ENCODE peak calls at places on chromosomes 12 and 14, in five cellular contexts. One of them, this sample, is unnamed. For H3K4me1, the result is how much of the 10 kb centered on the place peaks cover.

GRCh38 chr12:46661161-46661845 is 164.5 kb downstream of the SLC38A4 start:
- DNase-seq in heart right ventricle: peak
- DNase-seq in tibial nerve: no peak
- DNase-seq in Caco-2: no peak
- DNase-seq in body of pancreas: peak
- DNase-seq in this sample: no peak

GRCh38 chr14:104202259-104203070 is 64.1 kb downstream of the KIF26A start:
- DNase-seq in heart right ventricle: no peak
- DNase-seq in Caco-2: no peak
- DNase-seq in tibial nerve: no peak
- DNase-seq in body of pancreas: peak
- DNase-seq in this sample: no peak

GRCh38 chr14:23457587-23458445 is 11.7 kb upstream of the NGDN start:
- DNase-seq in Caco-2: peak
- DNase-seq in tibial nerve: no peak
- DNase-seq in heart right ventricle: no peak
- DNase-seq in body of pancreas: no peak
- DNase-seq in this sample: no peak

GRCh38 chr12:67517181-67517887 is 131.2 kb upstream of the DYRK2 start:
- DNase-seq in Caco-2: no peak
- DNase-seq in tibial nerve: peak
- DNase-seq in body of pancreas: peak
- DNase-seq in heart right ventricle: peak
- DNase-seq in this sample: peak

GRCh38 chr12:42420385-42420784 is 94.4 kb downstream of the PPHLN1 start:
- DNase-seq in heart right ventricle: no peak
- DNase-seq in tibial nerve: no peak
- DNase-seq in Caco-2: no peak
- DNase-seq in body of pancreas: no peak
- DNase-seq in this sample: no peak

GRCh38 chr14:96105921-96106441 is 66.8 kb downstream of the C14orf132 start:
- DNase-seq in body of pancreas: peak
- DNase-seq in Caco-2: no peak
- DNase-seq in tibial nerve: peak
- DNase-seq in heart right ventricle: no peak
- DNase-seq in this sample: no peak

GRCh38 chr14:70822706-70823185 is 13.4 kb upstream of the MAP3K9 start:
- DNase-seq in heart right ventricle: peak
- DNase-seq in Caco-2: peak
- DNase-seq in tibial nerve: no peak
- DNase-seq in body of pancreas: no peak
- DNase-seq in this sample: peak

GRCh38 chr14:99522457-99522891 is 41.3 kb downstream of the CCNK start:
- DNase-seq in tibial nerve: no peak
- DNase-seq in heart right ventricle: no peak
- DNase-seq in body of pancreas: no peak
- DNase-seq in Caco-2: no peak
- DNase-seq in this sample: peak

GRCh38 chr14:53894456-53894855 is 62.2 kb downstream of the BMP4 start:
- DNase-seq in Caco-2: no peak
- DNase-seq in tibial nerve: no peak
- DNase-seq in heart right ventricle: no peak
- DNase-seq in body of pancreas: no peak
- DNase-seq in this sample: no peak

GRCh38 chr14:32513571-32514009 is 184.5 kb downstream of the AKAP6 start:
- DNase-seq in body of pancreas: no peak
- DNase-seq in heart right ventricle: no peak
- DNase-seq in tibial nerve: no peak
- DNase-seq in Caco-2: no peak
- DNase-seq in this sample: no peak

GRCh38 chr12:54286042-54286931 is 5.8 kb downstream of the HNRNPA1 start:
- DNase-seq in tibial nerve: no peak
- DNase-seq in Caco-2: peak
- DNase-seq in heart right ventricle: no peak
- DNase-seq in body of pancreas: no peak
- DNase-seq in this sample: no peak

GRCh38 chr12:116196752-116197718 is 80.5 kb downstream of the MED13L start:
- DNase-seq in heart right ventricle: peak
- DNase-seq in Caco-2: no peak
- DNase-seq in tibial nerve: no peak
- DNase-seq in body of pancreas: no peak
- DNase-seq in this sample: no peak

GRCh38 chr12:6950944-6951540 is at the start of gene PTPN6:
- DNase-seq in body of pancreas: peak
- DNase-seq in tibial nerve: no peak
- DNase-seq in heart right ventricle: no peak
- DNase-seq in Caco-2: no peak
- DNase-seq in this sample: no peak

GRCh38 chr14:64734990-64735389 is 30.8 kb downstream of the PLEKHG3 start:
- DNase-seq in Caco-2: no peak
- DNase-seq in heart right ventricle: no peak
- DNase-seq in body of pancreas: no peak
- DNase-seq in tibial nerve: no peak
- DNase-seq in this sample: no peak

GRCh38 chr12:51821423-51822260 is 26.9 kb downstream of the FIGNL2 start:
- DNase-seq in tibial nerve: no peak
- DNase-seq in heart right ventricle: no peak
- DNase-seq in body of pancreas: no peak
- DNase-seq in Caco-2: no peak
- DNase-seq in this sample: no peak

GRCh38 chr14:91315844-91316267 is 71.4 kb upstream of the GPR68 start:
- DNase-seq in Caco-2: no peak
- DNase-seq in body of pancreas: peak
- DNase-seq in heart right ventricle: no peak
- DNase-seq in tibial nerve: no peak
- DNase-seq in this sample: no peak

GRCh38 chr14:72946491-72946890 is 20.2 kb downstream of the DCAF4 start:
- DNase-seq in heart right ventricle: no peak
- DNase-seq in Caco-2: no peak
- DNase-seq in tibial nerve: no peak
- DNase-seq in body of pancreas: no peak
- DNase-seq in this sample: no peak

GRCh38 chr14:37470251-37470650 is 124.8 kb downstream of the FOXA1 start:
- DNase-seq in heart right ventricle: no peak
- DNase-seq in Caco-2: no peak
- DNase-seq in tibial nerve: no peak
- DNase-seq in body of pancreas: no peak
- DNase-seq in this sample: no peak

GRCh38 chr14:92964124-92965109 is 41.5 kb downstream of the CHGA start:
- DNase-seq in heart right ventricle: no peak
- DNase-seq in tibial nerve: no peak
- DNase-seq in Caco-2: no peak
- DNase-seq in body of pancreas: peak
- DNase-seq in this sample: no peak

GRCh38 chr12:70609203-70609602 is 28.0 kb downstream of the PTPRB start:
- DNase-seq in body of pancreas: no peak
- DNase-seq in tibial nerve: no peak
- DNase-seq in Caco-2: no peak
- DNase-seq in heart right ventricle: no peak
- DNase-seq in this sample: no peak

GRCh38 chr14:54848910-54849309 is 53.7 kb downstream of the GCH1 start:
- DNase-seq in heart right ventricle: no peak
- DNase-seq in Caco-2: no peak
- DNase-seq in tibial nerve: no peak
- DNase-seq in body of pancreas: no peak
- DNase-seq in this sample: no peak

GRCh38 chr12:8689606-8690175 is 8.1 kb upstream of the RIMKLB start:
- DNase-seq in Caco-2: no peak
- DNase-seq in tibial nerve: no peak
- DNase-seq in body of pancreas: no peak
- DNase-seq in heart right ventricle: no peak
- DNase-seq in this sample: no peak

GRCh38 chr14:52790011-52790755 is 1.2 kb downstream of the GNPNAT1 start:
- DNase-seq in tibial nerve: no peak
- DNase-seq in heart right ventricle: no peak
- DNase-seq in body of pancreas: peak
- DNase-seq in Caco-2: no peak
- DNase-seq in this sample: no peak

GRCh38 chr12:11769723-11770514 is 120.4 kb downstream of the ETV6 start:
- DNase-seq in heart right ventricle: no peak
- DNase-seq in body of pancreas: no peak
- DNase-seq in tibial nerve: no peak
- DNase-seq in Caco-2: no peak
- DNase-seq in this sample: no peak

GRCh38 chr14:58014778-58015177 is 137.2 kb downstream of the ARMH4 start:
- DNase-seq in Caco-2: no peak
- DNase-seq in heart right ventricle: no peak
- DNase-seq in body of pancreas: no peak
- DNase-seq in tibial nerve: no peak
- DNase-seq in this sample: no peak

GRCh38 chr12:6376079-6376941 is 947 bp upstream of the SCNN1A start:
- DNase-seq in tibial nerve: peak
- DNase-seq in body of pancreas: peak
- DNase-seq in Caco-2: peak
- DNase-seq in heart right ventricle: no peak
- DNase-seq in this sample: peak

GRCh38 chr12:46365951-46366379 is 6.6 kb downstream of the SLC38A2 start:
- DNase-seq in heart right ventricle: no peak
- DNase-seq in Caco-2: no peak
- DNase-seq in body of pancreas: no peak
- DNase-seq in tibial nerve: no peak
- DNase-seq in this sample: no peak

GRCh38 chr14:103801459-103801858 is 45.9 kb downstream of the PPP1R13B start:
- DNase-seq in body of pancreas: no peak
- DNase-seq in heart right ventricle: no peak
- DNase-seq in Caco-2: no peak
- DNase-seq in tibial nerve: no peak
- DNase-seq in this sample: no peak

DNA sequence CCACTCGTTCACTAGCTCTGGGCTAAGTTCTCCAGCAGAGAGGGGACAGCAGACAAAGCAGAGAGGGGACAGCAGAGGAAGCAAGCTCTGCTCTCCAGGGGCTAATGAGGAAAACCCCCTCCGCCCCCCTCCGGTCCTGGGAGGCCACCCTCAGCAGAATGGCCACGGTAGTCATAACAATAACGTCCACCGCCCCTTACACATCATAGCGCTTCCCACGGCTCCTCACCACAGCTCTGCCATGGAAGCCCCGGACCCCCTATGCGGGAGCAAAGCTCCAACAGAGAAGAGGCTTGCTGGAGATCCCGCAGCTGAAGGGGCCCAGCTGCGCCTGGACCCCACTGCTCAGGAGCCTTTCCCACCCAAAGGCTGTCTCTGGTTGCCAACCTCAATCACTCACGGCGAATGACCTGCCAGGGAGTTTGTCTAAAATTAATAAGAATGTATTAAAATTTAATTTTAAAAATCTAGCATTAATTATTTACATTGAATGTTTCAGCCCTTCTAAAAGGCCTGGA is 17.4 kb downstream of the BEGAIN start:
- DNase-seq in tibial nerve: no peak
- DNase-seq in heart right ventricle: no peak
- DNase-seq in body of pancreas: no peak
- DNase-seq in Caco-2: no peak
- DNase-seq in this sample: no peak
- H3K4me3 ChIP-seq in tibial nerve: no peak
- H3K4me3 ChIP-seq in heart right ventricle: peak
- H3K4me3 ChIP-seq in body of pancreas: no peak
- H3K4me3 ChIP-seq in Caco-2: no peak
- H3K4me3 ChIP-seq in this sample: no peak

GRCh38 chr12:25677180-25677937 is 124.3 kb upstream of the LMNTD1 start:
- DNase-seq in heart right ventricle: no peak
- DNase-seq in body of pancreas: no peak
- DNase-seq in Caco-2: no peak
- DNase-seq in tibial nerve: no peak
- DNase-seq in this sample: no peak
- TF ChIP-seq CTCF in heart right ventricle: no peak
- TF ChIP-seq CTCF in body of pancreas: no peak
- TF ChIP-seq CTCF in Caco-2: peak
- TF ChIP-seq CTCF in tibial nerve: no peak
- TF ChIP-seq CTCF in this sample: no peak

GRCh38 chr12:62719027-62719426 is 215.9 kb downstream of the PPM1H start:
- DNase-seq in heart right ventricle: no peak
- DNase-seq in body of pancreas: no peak
- DNase-seq in Caco-2: no peak
- DNase-seq in tibial nerve: no peak
- DNase-seq in this sample: no peak
- H3K4me1 ChIP-seq in heart right ventricle: under half
- H3K4me1 ChIP-seq in body of pancreas: under half
- H3K4me1 ChIP-seq in Caco-2: under half
- H3K4me1 ChIP-seq in tibial nerve: under half
- H3K4me1 ChIP-seq in this sample: under half

GRCh38 chr14:77752266-77752665 is 8.7 kb downstream of the SNW1 start:
- DNase-seq in heart right ventricle: no peak
- DNase-seq in Caco-2: no peak
- DNase-seq in tibial nerve: no peak
- DNase-seq in body of pancreas: no peak
- DNase-seq in this sample: no peak

DNA sequence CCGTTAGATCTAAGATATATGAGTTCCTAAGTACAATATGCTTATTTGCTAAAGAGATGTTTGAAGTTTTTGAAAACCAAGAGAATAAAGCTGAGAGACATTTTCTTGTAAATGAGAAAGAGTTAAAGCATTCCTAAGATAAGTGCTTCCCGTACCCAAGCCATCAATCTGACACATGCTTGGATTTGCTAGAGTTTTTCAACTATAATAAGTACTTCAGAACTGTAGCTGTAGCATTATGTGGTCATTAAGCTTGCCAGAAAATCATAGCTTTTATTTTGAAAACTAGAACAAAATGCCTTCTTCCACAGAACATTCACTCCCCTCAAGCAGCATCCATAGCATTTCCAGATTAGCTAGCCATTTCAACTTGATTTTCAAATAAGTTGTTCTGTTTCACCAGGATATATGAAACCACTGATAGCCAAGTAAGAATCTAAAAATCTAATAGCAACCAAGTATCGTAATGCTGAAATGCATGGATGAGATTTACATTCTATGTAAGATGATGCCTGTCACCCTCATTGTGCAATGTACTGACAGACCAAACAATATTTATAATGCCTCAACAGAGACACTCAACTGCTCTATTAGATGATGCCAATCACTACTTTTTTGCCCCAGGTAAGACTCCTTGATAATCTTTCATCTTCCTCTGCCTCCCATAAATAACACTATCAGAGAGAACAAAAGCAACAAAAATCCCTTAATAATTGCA is 8.0 kb downstream of the SNW1 start:
- DNase-seq in body of pancreas: no peak
- DNase-seq in tibial nerve: no peak
- DNase-seq in Caco-2: no peak
- DNase-seq in heart right ventricle: no peak
- DNase-seq in this sample: no peak
- H3K4me3 ChIP-seq in body of pancreas: no peak
- H3K4me3 ChIP-seq in tibial nerve: no peak
- H3K4me3 ChIP-seq in Caco-2: no peak
- H3K4me3 ChIP-seq in heart right ventricle: no peak
- H3K4me3 ChIP-seq in this sample: no peak

GRCh38 chr14:60515696-60516284 is 6.8 kb downstream of the SIX6 start:
- DNase-seq in body of pancreas: no peak
- DNase-seq in tibial nerve: no peak
- DNase-seq in Caco-2: no peak
- DNase-seq in heart right ventricle: no peak
- DNase-seq in this sample: no peak
- TF ChIP-seq CTCF in body of pancreas: no peak
- TF ChIP-seq CTCF in tibial nerve: no peak
- TF ChIP-seq CTCF in Caco-2: no peak
- TF ChIP-seq CTCF in heart right ventricle: no peak
- TF ChIP-seq CTCF in this sample: no peak

This sample was measured in ovary.